ENCODE peak calls at places on chromosomes 12 and 14, in six cellular contexts. U is endothelial cell of umbilical vein, F is K562, R is HepG2, Q is HCT116, Y is SK-N-SH. J is an unnamed sample. For H3K9me3, the result is how much of the 10 kb centered on the place peaks cover.

GRCh38 chr14:81450100-81450531 is 50.0 kb upstream of the STON2 start:
- DNase-seq in U (no peak), F (no peak), R (no peak), Q (no peak), Y (no peak), J (no peak)

GRCh38 chr14:29463727-29464370 is 463.8 kb downstream of the PRKD1 start:
- DNase-seq in U (no peak), F (no peak), R (no peak), Q (no peak), Y (no peak), J (no peak)

GRCh38 chr14:59343585-59343984 is 121.6 kb downstream of the GPR135 start:
- DNase-seq in U (no peak), F (no peak), R (no peak), Q (no peak), Y (no peak), J (no peak)

GRCh38 chr14:23123419-23123818 is 4.4 kb upstream of the CEBPE start:
- DNase-seq in U (no peak), F (peak), R (no peak), Q (no peak), Y (peak), J (no peak)

GRCh38 chr12:59792647-59793046 is 196.8 kb downstream of the SLC16A7 start:
- DNase-seq in U (no peak), F (no peak), R (no peak), Q (no peak), Y (no peak), J (no peak)

GRCh38 chr12:50212071-50212467 is 44.9 kb upstream of the CERS5 start:
- DNase-seq in U (peak), F (no peak), R (no peak), Q (no peak), Y (no peak), J (no peak)

GRCh38 chr12:130617219-130617618 is 98.9 kb downstream of the RIMBP2 start:
- DNase-seq in U (no peak), F (no peak), R (no peak), Q (no peak), Y (no peak), J (no peak)

GRCh38 chr14:103056322-103057027 is 874 bp downstream of the CDC42BPB start:
- DNase-seq in U (peak), F (peak), R (no peak), Q (no peak), Y (peak), J (no peak)

GRCh38 chr12:12925383-12925782 is 26.6 kb downstream of the GPRC5D start:
- DNase-seq in U (no peak), F (no peak), R (no peak), Q (no peak), Y (no peak), J (no peak)

GRCh38 chr14:88682495-88683114 is 110.1 kb downstream of the EML5 start:
- DNase-seq in U (no peak), F (no peak), R (no peak), Q (no peak), Y (peak), J (no peak)

GRCh38 chr14:88683119-88683518 is 109.6 kb downstream of the EML5 start:
- DNase-seq in U (no peak), F (no peak), R (no peak), Q (no peak), Y (peak), J (no peak)

DNA sequence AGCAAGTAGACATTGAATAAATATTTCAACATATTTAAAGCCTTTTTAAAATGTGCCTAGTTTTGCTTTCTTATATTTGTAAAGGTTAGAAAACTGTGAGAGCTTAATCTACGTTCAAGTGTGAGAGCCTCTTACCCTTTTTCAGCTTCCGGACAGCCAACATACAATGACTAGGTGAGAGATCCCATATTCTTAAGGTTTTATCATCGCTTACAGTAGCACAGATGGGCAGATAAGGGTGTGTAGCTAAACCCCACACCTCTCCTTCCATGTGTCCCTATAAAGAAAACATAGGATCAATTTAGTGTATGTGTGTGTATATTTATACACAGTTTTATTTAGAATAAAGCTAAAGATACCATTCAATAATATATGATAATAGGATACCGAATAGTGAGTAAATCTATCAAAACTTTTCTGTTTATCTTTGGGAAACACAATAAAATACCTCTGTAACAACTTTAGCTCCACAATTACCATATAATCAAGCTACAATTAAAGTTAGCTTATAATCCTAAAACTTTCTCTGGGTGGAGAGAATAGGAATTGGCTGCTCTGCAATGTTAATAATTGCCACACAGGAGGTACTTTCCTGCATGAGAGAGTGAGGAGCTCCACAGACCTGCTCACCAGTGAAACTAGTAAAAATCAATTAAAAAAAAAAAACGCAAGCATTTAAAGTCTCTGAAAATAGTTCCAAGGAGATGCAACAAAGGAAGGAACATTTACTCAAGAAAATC is 110.8 kb downstream of the EML5 start:
- DNase-seq in U (no peak), F (no peak), R (no peak), Q (no peak), Y (no peak), J (no peak)
- H3K9ac ChIP-seq in U (no peak), F (no peak), R (no peak), Q (no peak), Y (no peak), J (no peak)

GRCh38 chr14:46108228-46108627 is 543.4 kb downstream of the RPL10L start:
- DNase-seq in U (no peak), F (no peak), R (no peak), Q (no peak), Y (no peak), J (no peak)
- H3K9me3 ChIP-seq in U (under half), F (under half), R (half or more), Q (under half), Y (under half), J (under half)

GRCh38 chr12:95940514-95940913 is 1.9 kb downstream of the CCDC38 start:
- DNase-seq in U (no peak), F (no peak), R (peak), Q (no peak), Y (no peak), J (no peak)

GRCh38 chr12:95943231-95943842 is at the start of gene AMDHD1:
- DNase-seq in U (peak), F (no peak), R (peak), Q (peak), Y (peak), J (no peak)

GRCh38 chr12:95944108-95944704 is 1.1 kb downstream of the AMDHD1 start:
- DNase-seq in U (no peak), F (no peak), R (no peak), Q (no peak), Y (no peak), J (no peak)

GRCh38 chr12:95942106-95942531 is 295 bp downstream of the CCDC38 start:
- DNase-seq in U (no peak), F (no peak), R (peak), Q (no peak), Y (no peak), J (no peak)

DNA sequence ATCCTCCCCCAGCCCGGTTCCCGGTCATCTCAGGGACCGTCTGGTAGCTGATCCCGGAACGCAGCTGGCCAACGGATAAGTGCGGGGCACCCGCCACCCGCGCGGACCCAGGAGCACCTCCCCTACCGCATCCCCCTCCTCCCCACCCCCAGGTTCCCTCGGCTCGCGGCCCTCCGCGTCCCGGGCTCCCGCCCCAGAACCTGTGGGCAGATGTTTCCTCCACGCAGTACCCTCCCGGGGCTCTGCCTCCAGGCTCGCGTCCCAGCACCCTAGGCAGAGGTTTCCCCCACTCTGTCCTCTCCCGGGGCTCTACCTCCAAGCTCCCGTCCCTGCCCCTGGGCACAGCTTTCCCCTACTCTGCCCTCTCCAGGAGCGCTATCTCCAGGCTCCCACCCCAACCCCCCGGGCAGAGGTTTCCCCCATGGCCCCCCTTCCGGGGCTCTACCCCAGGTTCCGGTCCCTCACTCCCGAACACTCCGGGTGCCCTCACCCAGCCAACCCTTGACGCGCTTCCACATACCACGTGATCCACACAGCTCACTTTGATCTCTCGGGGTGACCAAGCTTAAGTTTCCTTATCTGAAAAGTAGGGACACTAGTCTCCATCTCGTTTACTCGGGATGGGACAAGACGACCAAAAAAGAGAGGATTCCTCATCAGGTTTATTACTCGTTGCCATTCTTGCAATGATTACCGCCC is at the start of gene CCDC38:
- DNase-seq in U (no peak), F (peak), R (peak), Q (peak), Y (peak), J (no peak)
- TF ChIP-seq POLR2AphosphoS5 in U (no peak), F (no peak), R (peak), Q (peak), Y (peak), J (peak)

DNA sequence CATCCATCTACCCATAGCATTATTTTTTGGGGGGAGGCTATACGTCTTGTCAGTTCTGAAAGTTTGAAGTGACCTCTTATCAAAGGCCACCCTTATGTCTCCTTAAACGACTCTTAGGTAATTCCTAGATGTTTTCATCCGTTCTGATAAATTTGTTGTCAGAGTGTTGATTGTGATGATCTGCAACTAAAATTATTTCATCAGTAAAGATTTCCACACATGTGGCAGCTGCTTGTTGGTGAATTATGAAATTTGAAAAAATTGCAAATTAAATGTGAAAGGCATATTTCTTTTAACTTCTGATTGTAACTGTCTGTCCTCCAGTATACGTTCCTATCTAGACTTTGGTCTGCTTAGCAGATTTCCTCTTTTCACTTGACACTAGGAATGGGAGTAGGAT is 1.4 kb downstream of the ADIPOR2 start:
- DNase-seq in U (no peak), F (peak), R (no peak), Q (no peak), Y (no peak), J (no peak)
- H3K9ac ChIP-seq in U (peak), F (no peak), R (peak), Q (peak), Y (peak), J (peak)

GRCh38 chr12:133181238-133181959 is at the start of gene ZNF268:
- DNase-seq in U (peak), F (peak), R (peak), Q (peak), Y (peak), J (peak)
- H3K9me3 ChIP-seq in U (under half), F (under half), R (half or more), Q (under half), Y (under half), J (under half)

DNA sequence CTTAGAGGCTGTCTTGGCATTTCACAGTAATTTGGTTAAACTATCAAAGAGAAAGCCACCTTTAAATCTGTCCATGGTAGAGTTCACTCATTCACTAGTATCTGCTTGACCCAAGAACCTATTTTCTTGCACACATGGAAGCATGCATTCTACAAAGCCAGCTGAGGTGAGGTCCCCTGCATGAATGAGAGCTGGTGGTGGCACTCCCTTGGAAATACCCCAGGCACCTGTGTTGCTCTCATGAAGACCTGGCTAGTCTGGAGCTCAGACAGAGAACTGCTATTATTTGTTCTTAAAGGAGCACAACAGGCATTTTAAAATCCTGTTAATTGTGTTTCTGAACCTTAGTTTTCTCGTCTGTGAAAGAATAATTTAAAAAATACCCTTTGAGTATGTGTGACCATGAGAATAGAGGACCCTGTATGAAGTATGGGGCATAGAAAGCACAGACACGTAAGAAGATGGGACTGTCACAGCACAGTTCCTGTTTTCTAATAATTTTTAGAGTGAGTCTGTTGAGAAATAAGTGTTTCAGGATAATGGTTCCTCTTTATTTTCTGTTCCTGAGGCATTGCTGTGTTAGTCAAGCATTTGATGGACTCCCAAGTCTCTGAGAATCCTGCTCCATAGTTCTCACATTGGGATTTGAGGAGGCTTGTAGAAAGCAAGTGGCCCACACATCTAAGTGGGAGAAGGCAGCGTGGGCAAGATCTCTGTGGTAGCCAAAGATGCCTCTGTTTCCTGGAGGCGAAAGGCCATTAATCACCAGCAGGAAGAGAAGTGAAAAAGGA is 10.9 kb downstream of the RGS6 start:
- DNase-seq in U (no peak), F (no peak), R (no peak), Q (no peak), Y (no peak), J (no peak)
- TF ChIP-seq POLR2AphosphoS5 in U (no peak), F (no peak), R (no peak), Q (no peak), Y (no peak), J (no peak)

GRCh38 chr14:67800743-67801142 is 15.6 kb downstream of the ZFYVE26 start:
- DNase-seq in U (no peak), F (no peak), R (no peak), Q (no peak), Y (no peak), J (no peak)

GRCh38 chr14:67806228-67806627 is 10.2 kb downstream of the ZFYVE26 start:
- DNase-seq in U (no peak), F (no peak), R (no peak), Q (no peak), Y (no peak), J (no peak)
- H3K9ac ChIP-seq in U (no peak), F (no peak), R (no peak), Q (no peak), Y (no peak), J (no peak)